ENCODE peak calls at places on chromosome 11, in five cellular contexts. H, Q, N, R and A are unnamed samples.

GRCh38 chr11:281486-282161 is 3.4 kb downstream of the NLRP6 start:
- DNase-seq in R (no peak), N (no peak), H (no peak), Q (no peak), A (no peak)

GRCh38 chr11:2781413-2782274 is 81.8 kb upstream of the KCNQ1OT1 start:
- DNase-seq in Q (no peak), N (no peak), R (no peak), H (no peak), A (no peak)

GRCh38 chr11:115501895-115502589 is 2.2 kb downstream of the CADM1 start:
- DNase-seq in R (peak), H (no peak), N (peak), Q (no peak), A (peak)

GRCh38 chr11:67302571-67303131 is 679 bp upstream of the SSH3 start:
- DNase-seq in Q (no peak), N (no peak), H (no peak), R (no peak), A (no peak)

GRCh38 chr11:86291466-86292262 is 10.4 kb upstream of the HIKESHI start:
- DNase-seq in H (no peak), R (peak), N (peak), Q (peak), A (peak)

GRCh38 chr11:65064847-65065240 is 6.5 kb upstream of the NAALADL1 start:
- DNase-seq in N (no peak), R (no peak), Q (no peak), H (no peak), A (no peak)

GRCh38 chr11:78659326-78660319 is 85.0 kb upstream of the NARS2 start:
- DNase-seq in R (no peak), N (no peak), Q (no peak), H (no peak), A (no peak)

GRCh38 chr11:70054020-70054419 is 24.1 kb upstream of the ANO1 start:
- DNase-seq in Q (no peak), R (no peak), N (no peak), H (no peak), A (no peak)

GRCh38 chr11:96578379-96578778 is 188.6 kb downstream of the JRKL start:
- DNase-seq in N (no peak), H (no peak), Q (no peak), R (no peak), A (no peak)

GRCh38 chr11:34632105-34632780 is 11.3 kb downstream of the EHF start:
- DNase-seq in R (no peak), Q (peak), N (no peak), H (peak), A (no peak)